ENCODE peak calls at places on chromosome 1, in ten cellular contexts. V is RWPE1, S is heart left ventricle, J is GM10248, C is myocyte, Q is RPMI7951, R is NCI-H524 treated with DMSO at 0.1 percent for 48 hours, P is kidney tubule cell, O is AG10803, G is pancreas. X is an unnamed sample.
A peak's percentile ranks its signal among the peaks of the same experiment; 100 is the strongest.

GRCh38 chr1:247111259-247111635 is 7.1 kb upstream of the ZNF669 start:
- DNase-seq in V (no peak), S (no peak), J (no peak), C (peak; percentile 33), Q (peak; percentile 22), R (no peak), P (peak; percentile 24), O (no peak), G (peak; percentile 44), X (no peak)

GRCh38 chr1:223478606-223479005 is 85.4 kb downstream of the CCDC185 start:
- DNase-seq in V (no peak), S (no peak), J (no peak), C (no peak), Q (no peak), R (no peak), P (no peak), O (no peak), G (no peak), X (no peak)

GRCh38 chr1:3373175-3373574 is 81.3 kb upstream of the ARHGEF16 start:
- DNase-seq in V (no peak), S (no peak), J (no peak), C (no peak), Q (peak; percentile 57), R (no peak), P (peak; percentile 9), O (no peak), G (no peak), X (no peak)

GRCh38 chr1:3604468-3604974 is 6.8 kb downstream of the MEGF6 start:
- DNase-seq in V (no peak), S (no peak), J (no peak), C (no peak), Q (no peak), R (no peak), P (peak; percentile 63), O (no peak), G (no peak), X (no peak)

GRCh38 chr1:170872663-170873062 is 62.7 kb upstream of the MROH9 start:
- DNase-seq in V (no peak), S (no peak), J (no peak), C (no peak), Q (no peak), R (no peak), P (no peak), O (no peak), G (no peak), X (no peak)

GRCh38 chr1:156282143-156282478 is 514 bp downstream of the SMG5 start:
- DNase-seq in V (no peak), S (no peak), J (no peak), C (no peak), Q (no peak), R (no peak), P (peak; percentile 63), O (no peak), G (no peak), X (no peak)

GRCh38 chr1:234658143-234658542 is 48.2 kb upstream of the IRF2BP2 start:
- DNase-seq in V (peak; percentile 91), S (no peak), J (no peak), C (peak; percentile 35), Q (peak; percentile 83), R (peak; percentile 36), P (peak; percentile 91), O (peak; percentile 81), G (peak; percentile 79), X (no peak)

GRCh38 chr1:12406218-12407021 is 176.6 kb downstream of the VPS13D start:
- DNase-seq in V (no peak), S (no peak), J (no peak), C (no peak), Q (peak; percentile 49), R (no peak), P (no peak), O (peak; percentile 88), G (no peak), X (no peak)

GRCh38 chr1:91741301-91741700 is 144.7 kb downstream of the TGFBR3 start:
- DNase-seq in V (no peak), S (no peak), J (no peak), C (no peak), Q (no peak), R (no peak), P (peak; percentile 79), O (no peak), G (no peak), X (no peak)

GRCh38 chr1:218330043-218330623 is 15.0 kb upstream of the TGFB2 start:
- DNase-seq in V (no peak), S (no peak), J (peak; percentile 48), C (peak; percentile 53), Q (peak; percentile 46), R (no peak), P (peak; percentile 57), O (peak; percentile 45), G (no peak), X (no peak)

GRCh38 chr1:39841429-39841828 is 41.9 kb downstream of the TRIT1 start:
- DNase-seq in V (no peak), S (no peak), J (no peak), C (no peak), Q (no peak), R (no peak), P (no peak), O (no peak), G (no peak), X (no peak)

GRCh38 chr1:164771568-164772350 is 212.8 kb downstream of the PBX1 start:
- DNase-seq in V (peak; percentile 74), S (no peak), J (no peak), C (peak; percentile 55), Q (peak; percentile 67), R (no peak), P (peak; percentile 89), O (peak; percentile 72), G (peak; percentile 43), X (no peak)

GRCh38 chr1:225462714-225463574 is 35.1 kb upstream of the LBR start:
- DNase-seq in V (peak; percentile 64), S (no peak), J (no peak), C (no peak), Q (no peak), R (peak; percentile 55), P (no peak), O (no peak), G (no peak), X (no peak)

GRCh38 chr1:150009604-150010387 is 730 bp downstream of the OTUD7B start:
- DNase-seq in V (peak; percentile 68), S (peak; percentile 47), J (no peak), C (peak; percentile 86), Q (peak; percentile 82), R (no peak), P (peak; percentile 80), O (peak; percentile 69), G (peak; percentile 18), X (peak; percentile 75)

GRCh38 chr1:29465755-29466154 is 229.4 kb downstream of the PTPRU start:
- DNase-seq in V (peak; percentile 42), S (no peak), J (no peak), C (peak; percentile 34), Q (peak; percentile 47), R (no peak), P (no peak), O (peak; percentile 11), G (no peak), X (no peak)

GRCh38 chr1:214670098-214670497 is 67.1 kb downstream of the CENPF start:
- DNase-seq in V (no peak), S (peak; percentile 53), J (no peak), C (peak; percentile 94), Q (peak; percentile 58), R (no peak), P (no peak), O (peak; percentile 51), G (peak; percentile 34), X (no peak)

GRCh38 chr1:173954179-173954578 is 37.1 kb upstream of the SERPINC1 start:
- DNase-seq in V (no peak), S (no peak), J (no peak), C (peak; percentile 5), Q (no peak), R (no peak), P (peak; percentile 54), O (no peak), G (no peak), X (no peak)

GRCh38 chr1:77671836-77672235 is 10.6 kb downstream of the ZZZ3 start:
- DNase-seq in V (no peak), S (no peak), J (no peak), C (peak; percentile 25), Q (peak; percentile 60), R (no peak), P (peak; percentile 13), O (peak; percentile 44), G (no peak), X (no peak)

GRCh38 chr1:221961532-221962292 is 219.8 kb upstream of the DUSP10 start:
- DNase-seq in V (peak; percentile 31), S (no peak), J (peak; percentile 34), C (peak; percentile 84), Q (peak; percentile 87), R (no peak), P (peak; percentile 79), O (peak; percentile 73), G (no peak), X (no peak)

GRCh38 chr1:110136911-110137310 is 13.4 kb upstream of the SLC6A17 start:
- DNase-seq in V (no peak), S (peak; percentile 49), J (no peak), C (peak; percentile 27), Q (no peak), R (peak; percentile 18), P (peak; percentile 43), O (no peak), G (no peak), X (no peak)

GRCh38 chr1:194908643-194909042 is 1699.6 kb downstream of the KCNT2 start:
- DNase-seq in V (no peak), S (no peak), J (no peak), C (peak; percentile 1), Q (no peak), R (no peak), P (no peak), O (no peak), G (no peak), X (no peak)

GRCh38 chr1:155079487-155080249 is 1.0 kb downstream of the EFNA3 start:
- DNase-seq in V (no peak), S (no peak), J (no peak), C (no peak), Q (no peak), R (no peak), P (no peak), O (no peak), G (peak; percentile 38), X (no peak)

GRCh38 chr1:209743145-209743482 is 12.7 kb upstream of the TRAF3IP3 start:
- DNase-seq in V (no peak), S (peak; percentile 70), J (no peak), C (peak; percentile 50), Q (peak; percentile 78), R (no peak), P (peak; percentile 77), O (peak; percentile 56), G (peak; percentile 45), X (peak; percentile 63)

GRCh38 chr1:101284622-101285218 is 47.9 kb downstream of the S1PR1 start:
- DNase-seq in V (no peak), S (no peak), J (no peak), C (no peak), Q (no peak), R (no peak), P (no peak), O (no peak), G (no peak), X (peak; percentile 11)

GRCh38 chr1:69915347-69915746 is 290.0 kb downstream of the LRRC40 start:
- DNase-seq in V (no peak), S (no peak), J (no peak), C (peak; percentile 18), Q (peak; percentile 3), R (no peak), P (no peak), O (peak; percentile 85), G (no peak), X (no peak)

GRCh38 chr1:206662396-206663092 is 22.2 kb upstream of the MAPKAPK2 start:
- DNase-seq in V (no peak), S (no peak), J (no peak), C (peak; percentile 8), Q (no peak), R (no peak), P (peak; percentile 22), O (no peak), G (no peak), X (no peak)

GRCh38 chr1:241972703-241973375 is 15.3 kb downstream of the BECN2 start:
- DNase-seq in V (no peak), S (peak; percentile 24), J (no peak), C (peak; percentile 70), Q (peak; percentile 49), R (peak; percentile 17), P (peak; percentile 65), O (peak; percentile 42), G (no peak), X (no peak)

X was measured in right atrium auricular region.